ENCODE peak calls at places on chromosome 4, in six cellular contexts. I is HCT116, G is SK-N-SH, F is HepG2, D is K562, S is H1. A is an unnamed sample. For H3K4me1, the result is how much of the 10 kb centered on the place peaks cover.

GRCh38 chr4:26958925-26959653 is 98.4 kb downstream of the STIM2 start:
- DNase-seq in G (no peak), F (no peak), I (no peak), S (no peak), D (no peak), A (no peak)

GRCh38 chr4:124955476-124955875 is 242.9 kb upstream of the ANKRD50 start:
- DNase-seq in I (no peak), D (no peak), G (no peak), F (no peak), S (no peak), A (no peak)

GRCh38 chr4:153649572-153649991 is 34.5 kb upstream of the TLR2 start:
- DNase-seq in F (peak), S (no peak), G (no peak), D (no peak), I (peak), A (no peak)

GRCh38 chr4:6538111-6538510 is 36.9 kb upstream of the MAN2B2 start:
- DNase-seq in G (no peak), S (no peak), F (no peak), I (no peak), D (no peak), A (no peak)

GRCh38 chr4:121155893-121156292 is 8.2 kb downstream of the TNIP3 start:
- DNase-seq in G (peak), I (no peak), F (no peak), S (no peak), D (peak), A (peak)

GRCh38 chr4:125547842-125548241 is 233.1 kb downstream of the FAT4 start:
- DNase-seq in F (no peak), I (no peak), G (no peak), D (no peak), S (no peak), A (no peak)

GRCh38 chr4:3700223-3700622 is 66.0 kb upstream of the ADRA2C start:
- DNase-seq in F (no peak), G (no peak), S (no peak), D (no peak), I (no peak), A (no peak)

GRCh38 chr4:16530688-16531635 is 304.7 kb upstream of the TAPT1 start:
- DNase-seq in F (no peak), G (no peak), D (no peak), I (no peak), S (no peak), A (no peak)

GRCh38 chr4:80731436-80731835 is 299.1 kb upstream of the BMP3 start:
- DNase-seq in F (no peak), D (no peak), S (no peak), I (no peak), G (no peak), A (no peak)

GRCh38 chr4:80206541-80207171 is 9.4 kb downstream of the PRDM8 start:
- DNase-seq in I (no peak), D (no peak), G (no peak), S (no peak), F (no peak), A (no peak)

GRCh38 chr4:65624651-65625050 is 45.6 kb downstream of the EPHA5 start:
- DNase-seq in F (no peak), S (no peak), G (no peak), I (no peak), D (no peak), A (no peak)

GRCh38 chr4:188824553-188824952 is 685.3 kb downstream of the TRIML1 start:
- DNase-seq in I (no peak), G (no peak), D (no peak), S (no peak), F (no peak), A (no peak)
- H3K4me3 ChIP-seq in I (no peak), G (no peak), D (no peak), S (no peak), F (no peak), A (no peak)

GRCh38 chr4:78734451-78735003 is 41.6 kb upstream of the BMP2K start:
- DNase-seq in I (no peak), S (no peak), F (no peak), G (no peak), D (no peak), A (no peak)
- TF ChIP-seq SIN3A in I (no peak), S (no peak), F (no peak), G (no peak), D (no peak), A (no peak)

DNA sequence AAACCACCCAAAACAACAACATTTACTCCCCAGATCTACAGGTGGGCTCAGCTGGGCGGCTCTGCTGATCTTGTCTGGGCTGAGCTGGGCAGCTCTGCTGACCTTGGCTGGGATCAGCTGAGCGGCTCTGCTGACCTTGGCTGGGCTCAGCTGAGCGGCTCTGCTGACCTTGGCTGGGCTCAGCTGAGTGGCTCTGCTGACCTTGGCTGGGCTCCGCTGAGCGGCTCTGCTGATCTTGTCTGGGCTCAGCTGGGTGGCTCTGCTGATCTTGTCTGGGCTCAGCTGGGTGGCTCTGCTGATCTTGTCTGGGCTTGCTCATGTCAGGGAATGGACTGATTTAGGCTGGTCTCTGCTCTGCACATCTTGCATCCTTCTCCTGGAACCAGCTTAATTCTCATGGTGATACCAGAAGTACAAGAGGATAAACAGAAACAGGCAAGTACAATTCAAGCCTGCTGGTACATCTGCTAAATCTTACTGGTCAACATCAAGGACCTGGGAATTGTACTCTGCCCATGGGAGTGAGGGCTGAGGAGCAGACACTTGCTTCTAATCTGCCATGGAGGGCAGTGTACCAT is 248.5 kb upstream of the PSAPL1 start:
- DNase-seq in D (no peak), S (no peak), F (no peak), G (no peak), I (no peak), A (no peak)
- H3K4me1 ChIP-seq in D (under half), S (under half), F (under half), G (under half), I (under half), A (under half)

DNA sequence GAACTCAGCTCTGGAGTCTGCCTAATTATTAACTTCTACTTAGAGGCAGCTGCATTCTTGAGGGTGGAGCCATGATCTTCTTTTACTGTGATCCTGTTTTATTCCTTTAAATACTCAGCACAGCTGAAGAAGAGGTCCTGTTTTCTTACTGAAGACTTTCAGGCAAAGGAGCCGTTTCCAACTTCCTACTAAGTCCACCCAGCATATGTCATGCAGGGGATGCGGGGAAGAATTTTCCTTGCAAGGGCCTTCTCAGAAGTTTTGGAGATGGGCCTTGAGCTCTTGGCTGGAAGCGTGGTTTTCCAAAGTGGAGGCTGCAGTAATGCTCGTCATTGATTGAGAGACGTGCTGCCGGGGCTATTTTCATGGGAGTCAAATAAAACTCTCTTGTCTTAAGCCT is 27.8 kb downstream of the FGF2 start:
- DNase-seq in I (no peak), F (no peak), G (no peak), D (no peak), S (no peak), A (no peak)
- H3K4me3 ChIP-seq in I (no peak), F (peak), G (no peak), D (no peak), S (no peak), A (peak)

GRCh38 chr4:89204624-89205023 is 93.3 kb downstream of the TIGD2 start:
- DNase-seq in S (no peak), I (no peak), F (no peak), G (no peak), D (no peak), A (no peak)
- TF ChIP-seq SIN3A in S (no peak), I (no peak), F (no peak), G (no peak), D (no peak), A (no peak)

GRCh38 chr4:48223633-48224295 is 45.9 kb downstream of the TEC start:
- DNase-seq in I (peak), F (no peak), G (no peak), S (no peak), D (no peak), A (peak)
- H3K4me1 ChIP-seq in I (under half), F (under half), G (under half), S (under half), D (under half), A (under half)

GRCh38 chr4:112894480-112894879 is 155.0 kb upstream of the ANK2 start:
- DNase-seq in F (no peak), D (no peak), G (no peak), I (no peak), S (no peak), A (no peak)

GRCh38 chr4:112889199-112889598 is 160.3 kb upstream of the ANK2 start:
- DNase-seq in I (no peak), F (no peak), G (no peak), D (no peak), S (no peak), A (no peak)

GRCh38 chr4:112888617-112889016 is 160.8 kb upstream of the ANK2 start:
- DNase-seq in S (no peak), G (no peak), F (no peak), D (no peak), I (no peak), A (no peak)

GRCh38 chr4:112885897-112886296 is 163.6 kb upstream of the ANK2 start:
- DNase-seq in S (no peak), F (no peak), I (no peak), D (no peak), G (no peak), A (no peak)

DNA sequence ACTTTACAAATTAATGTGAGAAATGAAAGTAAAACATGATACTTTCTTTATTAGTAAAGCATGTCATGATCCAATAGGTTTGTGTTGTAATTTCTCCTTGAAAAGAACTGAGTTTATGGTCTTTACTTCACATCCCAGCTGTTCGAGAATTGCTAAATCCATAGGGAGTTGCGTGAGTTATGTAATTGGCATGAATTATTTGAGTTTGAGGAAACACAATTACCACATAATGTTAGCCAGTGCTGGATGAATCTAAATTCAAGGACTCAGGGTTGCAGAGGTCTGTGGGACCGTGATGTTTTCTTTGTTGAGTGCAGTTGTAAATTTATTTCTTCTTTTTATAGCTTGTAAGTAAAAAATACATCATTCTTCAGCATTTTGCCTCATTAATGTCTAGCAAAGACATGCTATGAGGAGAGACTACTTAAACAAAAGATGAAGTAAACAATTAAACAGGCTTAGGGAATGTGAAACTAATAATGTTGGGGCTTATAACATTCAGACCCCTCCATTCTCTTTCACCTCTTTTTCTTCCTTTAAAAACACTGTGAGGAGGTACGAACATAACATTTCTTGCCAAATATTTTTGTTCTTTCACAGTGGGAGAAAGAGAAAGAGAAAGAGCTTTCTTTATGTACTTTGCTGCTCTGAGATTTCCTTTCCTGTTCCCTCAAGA is 159.7 kb upstream of the ANK2 start:
- DNase-seq in F (no peak), G (no peak), I (no peak), D (no peak), S (no peak), A (no peak)
- H3K4me3 ChIP-seq in F (no peak), G (peak), I (no peak), D (no peak), S (no peak), A (no peak)

GRCh38 chr4:139732991-139733555 is 67.5 kb downstream of the MGST2 start:
- DNase-seq in G (no peak), I (no peak), S (no peak), F (no peak), D (peak), A (no peak)
- TF ChIP-seq SIN3A in G (no peak), I (no peak), S (no peak), F (no peak), D (no peak), A (no peak)

GRCh38 chr4:932713-933070 is 432 bp downstream of the TMEM175 start:
- DNase-seq in G (peak), S (no peak), D (peak), I (no peak), F (peak), A (no peak)
- H3K4me1 ChIP-seq in G (under half), S (under half), D (under half), I (under half), F (under half), A (under half)